ENCODE peak calls at places on chromosome 3, in eight cellular contexts. C, X, J, I, R, F, H and M are unnamed samples.

GRCh38 chr3:58237940-58238681 is 519 bp downstream of the ABHD6 start:
- DNase-seq in C (peak), X (peak), J (no peak), I (peak), R (peak), F (peak), H (no peak), M (no peak)

GRCh38 chr3:100316656-100317069 is 17.9 kb upstream of the NIT2 start:
- DNase-seq in C (no peak), X (peak), J (peak), I (peak), R (peak), F (peak), H (peak), M (no peak)

GRCh38 chr3:101077361-101078011 is 84.3 kb upstream of the ABI3BP start:
- DNase-seq in C (no peak), X (no peak), J (no peak), I (no peak), R (no peak), F (peak), H (no peak), M (no peak)

GRCh38 chr3:89360155-89360554 is 252.7 kb downstream of the EPHA3 start:
- DNase-seq in C (no peak), X (no peak), J (no peak), I (no peak), R (no peak), F (no peak), H (peak), M (peak)

GRCh38 chr3:171183042-171183441 is 156.5 kb upstream of the SLC2A2 start:
- DNase-seq in C (no peak), X (peak), J (no peak), I (no peak), R (no peak), F (peak), H (no peak), M (no peak)

GRCh38 chr3:127735767-127736693 is 63.3 kb downstream of the ABTB1 start:
- DNase-seq in C (no peak), X (no peak), J (no peak), I (no peak), R (no peak), F (peak), H (peak), M (no peak)

GRCh38 chr3:143824675-143825074 is 23.6 kb downstream of the SLC9A9 start:
- DNase-seq in C (no peak), X (no peak), J (no peak), I (no peak), R (no peak), F (no peak), H (no peak), M (no peak)

GRCh38 chr3:51099794-51100542 is 285.1 kb upstream of the MANF start:
- DNase-seq in C (no peak), X (peak), J (peak), I (peak), R (no peak), F (peak), H (peak), M (no peak)

GRCh38 chr3:151146071-151146730 is 56.8 kb downstream of the GPR171 start:
- DNase-seq in C (peak), X (peak), J (peak), I (peak), R (peak), F (peak), H (peak), M (peak)

GRCh38 chr3:50972029-50972428 is 297.3 kb downstream of the DOCK3 start:
- DNase-seq in C (no peak), X (no peak), J (no peak), I (no peak), R (no peak), F (no peak), H (no peak), M (no peak)

GRCh38 chr3:114365909-114366308 is 72.1 kb downstream of the TIGIT start:
- DNase-seq in C (no peak), X (no peak), J (no peak), I (no peak), R (no peak), F (no peak), H (no peak), M (no peak)

GRCh38 chr3:13559751-13560540 is 11.0 kb downstream of the FBLN2 start:
- DNase-seq in C (peak), X (peak), J (no peak), I (no peak), R (peak), F (no peak), H (no peak), M (no peak)

GRCh38 chr3:189325454-189325853 is 153.7 kb downstream of the TPRG1 start:
- DNase-seq in C (no peak), X (no peak), J (no peak), I (no peak), R (no peak), F (no peak), H (no peak), M (no peak)

GRCh38 chr3:127787071-127787490 is 35.2 kb downstream of the MGLL start:
- DNase-seq in C (no peak), X (no peak), J (no peak), I (no peak), R (peak), F (no peak), H (no peak), M (no peak)

GRCh38 chr3:15330031-15330596 is 2.3 kb downstream of the SH3BP5 start:
- DNase-seq in C (no peak), X (peak), J (no peak), I (no peak), R (peak), F (no peak), H (no peak), M (no peak)

GRCh38 chr3:181720281-181720680 is 8.6 kb downstream of the SOX2 start:
- DNase-seq in C (no peak), X (no peak), J (no peak), I (no peak), R (no peak), F (no peak), H (no peak), M (no peak)

GRCh38 chr3:4797201-4797600 is 182.0 kb upstream of the BHLHE40 start:
- DNase-seq in C (no peak), X (no peak), J (no peak), I (no peak), R (no peak), F (no peak), H (peak), M (no peak)

GRCh38 chr3:146972726-146973125 is 367.6 kb upstream of the PLSCR5 start:
- DNase-seq in C (no peak), X (no peak), J (no peak), I (no peak), R (no peak), F (no peak), H (no peak), M (no peak)

GRCh38 chr3:138479355-138479964 is 45.0 kb downstream of the ESYT3 start:
- DNase-seq in C (no peak), X (peak), J (peak), I (peak), R (no peak), F (peak), H (peak), M (no peak)

GRCh38 chr3:71695000-71695482 is 30.2 kb downstream of the EIF4E3 start:
- DNase-seq in C (no peak), X (no peak), J (no peak), I (no peak), R (no peak), F (peak), H (no peak), M (no peak)

GRCh38 chr3:71694358-71694999 is 30.7 kb downstream of the EIF4E3 start:
- DNase-seq in C (no peak), X (no peak), J (no peak), I (no peak), R (no peak), F (no peak), H (peak), M (no peak)

GRCh38 chr3:71690222-71690821 is 34.9 kb downstream of the EIF4E3 start:
- DNase-seq in C (no peak), X (peak), J (no peak), I (no peak), R (no peak), F (peak), H (peak), M (no peak)

GRCh38 chr3:71692139-71692538 is 33.1 kb downstream of the EIF4E3 start:
- DNase-seq in C (no peak), X (no peak), J (no peak), I (no peak), R (no peak), F (no peak), H (no peak), M (no peak)

GRCh38 chr3:71693641-71694040 is 31.6 kb downstream of the EIF4E3 start:
- DNase-seq in C (no peak), X (no peak), J (no peak), I (no peak), R (no peak), F (no peak), H (no peak), M (no peak)
- H3K27ac ChIP-seq in C (no peak), X (no peak), J (no peak), I (no peak), R (no peak), F (no peak), H (no peak), M (peak)

DNA sequence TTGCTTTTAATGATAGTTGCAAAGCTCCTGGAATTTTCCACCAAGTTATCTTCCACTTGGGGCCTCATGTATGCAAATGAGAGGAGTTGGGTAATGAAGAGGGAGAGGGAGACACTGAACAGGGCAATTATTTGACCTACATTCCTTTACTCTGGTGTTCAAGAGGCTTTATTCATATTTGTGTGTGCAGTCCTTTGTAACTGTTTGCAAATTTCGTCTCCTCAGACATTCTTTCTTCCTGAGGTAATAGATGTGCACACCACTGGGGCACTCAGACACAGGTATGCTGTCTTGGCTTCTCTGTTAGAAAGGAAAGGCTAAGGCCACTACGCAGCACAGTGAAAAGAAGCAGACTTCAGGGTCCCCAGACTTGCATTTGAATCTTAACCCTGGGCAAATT is 189.7 kb upstream of the IL12A start:
- DNase-seq in C (no peak), X (no peak), J (no peak), I (peak), R (no peak), F (no peak), H (peak), M (no peak)
- H3K27ac ChIP-seq in C (no peak), X (no peak), J (no peak), I (no peak), R (no peak), F (no peak), H (peak), M (no peak)

GRCh38 chr3:192434186-192434585 is 293.2 kb downstream of the FGF12 start:
- DNase-seq in C (no peak), X (no peak), J (no peak), I (no peak), R (no peak), F (no peak), H (no peak), M (no peak)
- H3K27ac ChIP-seq in C (no peak), X (peak), J (no peak), I (no peak), R (no peak), F (no peak), H (no peak), M (no peak)

DNA sequence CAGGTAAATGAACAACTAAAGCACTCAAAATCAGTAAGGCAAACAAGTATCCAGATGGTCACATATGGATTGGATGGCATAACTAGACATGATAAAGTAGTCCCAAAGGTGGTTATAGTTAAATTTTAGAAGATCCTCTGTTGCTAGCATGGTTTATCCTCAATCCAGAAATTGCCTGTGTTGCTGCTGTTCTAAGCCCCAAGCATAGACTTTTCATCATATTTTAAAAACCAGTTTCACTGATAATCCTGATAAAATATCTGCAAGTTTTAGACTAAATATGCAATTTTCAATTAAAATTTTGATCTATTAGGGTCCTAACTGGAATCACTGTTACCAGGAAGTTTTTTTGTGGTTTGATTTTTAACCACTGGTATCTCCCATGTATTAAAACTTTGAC is 35.4 kb downstream of the MBNL1 start:
- DNase-seq in C (no peak), X (no peak), J (no peak), I (no peak), R (no peak), F (no peak), H (no peak), M (no peak)
- H3K27ac ChIP-seq in C (peak), X (no peak), J (no peak), I (no peak), R (peak), F (no peak), H (no peak), M (no peak)

GRCh38 chr3:188323067-188323842 is 169.3 kb downstream of the LPP start:
- DNase-seq in C (no peak), X (no peak), J (no peak), I (no peak), R (no peak), F (peak), H (no peak), M (no peak)
- H3K27ac ChIP-seq in C (peak), X (no peak), J (no peak), I (no peak), R (no peak), F (peak), H (no peak), M (no peak)

GRCh38 chr3:49602049-49602554 is 47.8 kb downstream of the BSN start:
- DNase-seq in C (no peak), X (no peak), J (no peak), I (no peak), R (no peak), F (no peak), H (no peak), M (no peak)

GRCh38 chr3:49606427-49606826 is 52.1 kb downstream of the BSN start:
- DNase-seq in C (no peak), X (no peak), J (no peak), I (no peak), R (no peak), F (no peak), H (no peak), M (no peak)

GRCh38 chr3:49602877-49603411 is 48.7 kb downstream of the BSN start:
- DNase-seq in C (no peak), X (no peak), J (no peak), I (no peak), R (no peak), F (peak), H (peak), M (peak)

GRCh38 chr3:49601358-49602048 is 47.2 kb downstream of the BSN start:
- DNase-seq in C (no peak), X (no peak), J (no peak), I (no peak), R (no peak), F (no peak), H (no peak), M (no peak)

DNA sequence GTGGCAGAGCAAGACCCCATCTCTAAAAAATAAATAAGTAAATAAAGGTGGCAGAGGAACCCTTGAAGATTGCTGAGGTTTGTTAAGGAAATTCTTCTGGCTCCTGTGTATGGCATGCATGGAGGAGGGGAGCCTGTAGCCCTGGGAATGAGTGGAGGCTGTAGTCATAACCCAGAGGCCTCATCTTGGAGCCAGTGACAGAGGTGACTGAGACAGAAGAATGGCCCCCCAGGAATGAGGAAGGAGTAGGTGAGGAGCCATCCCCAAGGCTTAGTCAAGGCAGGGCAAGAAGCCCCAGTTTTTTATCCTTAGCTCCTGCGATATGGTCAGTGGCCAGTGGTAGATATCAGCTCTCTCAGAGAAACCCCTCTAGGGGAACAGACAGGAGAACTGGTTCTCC is 46.5 kb downstream of the BSN start:
- DNase-seq in C (no peak), X (no peak), J (no peak), I (no peak), R (no peak), F (no peak), H (no peak), M (no peak)
- H3K27ac ChIP-seq in C (no peak), X (no peak), J (no peak), I (no peak), R (no peak), F (no peak), H (no peak), M (peak)